ENCODE peak calls at places on chromosomes 16 and 17, in nine cellular contexts. One of them, this sample, is unnamed.
A peak's percentile ranks its signal among the peaks of the same experiment; 100 is the strongest.

GRCh38 chr17:4678448-4679026 is 25.4 kb downstream of the PELP1 start:
- DNase-seq in astrocyte of the spinal cord: peak; percentile 56
- DNase-seq in heart left ventricle: no peak
- DNase-seq in A673: no peak
- DNase-seq in AG04450: peak; percentile 56
- DNase-seq in AG10803: peak; percentile 82
- DNase-seq in tibial nerve: no peak
- DNase-seq in glutamatergic neuron: no peak
- DNase-seq in mucosa of descending colon: no peak
- DNase-seq in this sample: no peak

GRCh38 chr16:81432899-81433560 is 11.6 kb upstream of the CMIP start:
- DNase-seq in astrocyte of the spinal cord: no peak
- DNase-seq in heart left ventricle: no peak
- DNase-seq in A673: no peak
- DNase-seq in AG04450: no peak
- DNase-seq in AG10803: no peak
- DNase-seq in tibial nerve: no peak
- DNase-seq in glutamatergic neuron: peak; percentile 70
- DNase-seq in mucosa of descending colon: no peak
- DNase-seq in this sample: no peak

GRCh38 chr16:21158208-21159110 is at the start of gene LDAF1:
- DNase-seq in astrocyte of the spinal cord: peak; percentile 69
- DNase-seq in heart left ventricle: peak; percentile 92
- DNase-seq in A673: peak; percentile 88
- DNase-seq in AG04450: no peak
- DNase-seq in AG10803: peak; percentile 69
- DNase-seq in tibial nerve: peak; percentile 61
- DNase-seq in glutamatergic neuron: peak; percentile 85
- DNase-seq in mucosa of descending colon: peak; percentile 92
- DNase-seq in this sample: peak; percentile 91

GRCh38 chr17:1480747-1481465 is 11.6 kb downstream of the MYO1C start:
- DNase-seq in astrocyte of the spinal cord: peak; percentile 66
- DNase-seq in heart left ventricle: no peak
- DNase-seq in A673: no peak
- DNase-seq in AG04450: no peak
- DNase-seq in AG10803: peak; percentile 44
- DNase-seq in tibial nerve: no peak
- DNase-seq in glutamatergic neuron: no peak
- DNase-seq in mucosa of descending colon: no peak
- DNase-seq in this sample: no peak

GRCh38 chr16:14955546-14956231 is 18.4 kb downstream of the NPIPA1 start:
- DNase-seq in astrocyte of the spinal cord: no peak
- DNase-seq in heart left ventricle: peak; percentile 83
- DNase-seq in A673: no peak
- DNase-seq in AG04450: no peak
- DNase-seq in AG10803: no peak
- DNase-seq in tibial nerve: no peak
- DNase-seq in glutamatergic neuron: no peak
- DNase-seq in mucosa of descending colon: no peak
- DNase-seq in this sample: no peak

GRCh38 chr17:66215529-66215911 is 13.7 kb downstream of the APOH start:
- DNase-seq in astrocyte of the spinal cord: no peak
- DNase-seq in heart left ventricle: no peak
- DNase-seq in A673: no peak
- DNase-seq in AG04450: no peak
- DNase-seq in AG10803: no peak
- DNase-seq in tibial nerve: no peak
- DNase-seq in glutamatergic neuron: no peak
- DNase-seq in mucosa of descending colon: no peak
- DNase-seq in this sample: no peak

GRCh38 chr17:57940653-57941329 is 14.4 kb downstream of the CUEDC1 start:
- DNase-seq in astrocyte of the spinal cord: no peak
- DNase-seq in heart left ventricle: peak; percentile 57
- DNase-seq in A673: no peak
- DNase-seq in AG04450: no peak
- DNase-seq in AG10803: no peak
- DNase-seq in tibial nerve: no peak
- DNase-seq in glutamatergic neuron: no peak
- DNase-seq in mucosa of descending colon: no peak
- DNase-seq in this sample: no peak

GRCh38 chr17:1470071-1470773 is 14.2 kb upstream of the CRK start:
- DNase-seq in astrocyte of the spinal cord: no peak
- DNase-seq in heart left ventricle: no peak
- DNase-seq in A673: peak; percentile 48
- DNase-seq in AG04450: no peak
- DNase-seq in AG10803: no peak
- DNase-seq in tibial nerve: no peak
- DNase-seq in glutamatergic neuron: no peak
- DNase-seq in mucosa of descending colon: no peak
- DNase-seq in this sample: no peak

GRCh38 chr17:7174603-7175362 is 4.4 kb downstream of the ASGR1 start:
- DNase-seq in astrocyte of the spinal cord: no peak
- DNase-seq in heart left ventricle: no peak
- DNase-seq in A673: no peak
- DNase-seq in AG04450: no peak
- DNase-seq in AG10803: no peak
- DNase-seq in tibial nerve: no peak
- DNase-seq in glutamatergic neuron: no peak
- DNase-seq in mucosa of descending colon: no peak
- DNase-seq in this sample: no peak

GRCh38 chr17:7176107-7176851 is 2.9 kb downstream of the ASGR1 start:
- DNase-seq in astrocyte of the spinal cord: no peak
- DNase-seq in heart left ventricle: no peak
- DNase-seq in A673: no peak
- DNase-seq in AG04450: no peak
- DNase-seq in AG10803: no peak
- DNase-seq in tibial nerve: no peak
- DNase-seq in glutamatergic neuron: no peak
- DNase-seq in mucosa of descending colon: no peak
- DNase-seq in this sample: no peak

GRCh38 chr17:7176870-7177209 is 2.3 kb downstream of the ASGR1 start:
- DNase-seq in astrocyte of the spinal cord: no peak
- DNase-seq in heart left ventricle: no peak
- DNase-seq in A673: no peak
- DNase-seq in AG04450: no peak
- DNase-seq in AG10803: no peak
- DNase-seq in tibial nerve: no peak
- DNase-seq in glutamatergic neuron: peak; percentile 56
- DNase-seq in mucosa of descending colon: no peak
- DNase-seq in this sample: no peak

GRCh38 chr17:7175363-7175733 is 3.8 kb downstream of the ASGR1 start:
- DNase-seq in astrocyte of the spinal cord: no peak
- DNase-seq in heart left ventricle: no peak
- DNase-seq in A673: no peak
- DNase-seq in AG04450: no peak
- DNase-seq in AG10803: no peak
- DNase-seq in tibial nerve: no peak
- DNase-seq in glutamatergic neuron: no peak
- DNase-seq in mucosa of descending colon: no peak
- DNase-seq in this sample: no peak

DNA sequence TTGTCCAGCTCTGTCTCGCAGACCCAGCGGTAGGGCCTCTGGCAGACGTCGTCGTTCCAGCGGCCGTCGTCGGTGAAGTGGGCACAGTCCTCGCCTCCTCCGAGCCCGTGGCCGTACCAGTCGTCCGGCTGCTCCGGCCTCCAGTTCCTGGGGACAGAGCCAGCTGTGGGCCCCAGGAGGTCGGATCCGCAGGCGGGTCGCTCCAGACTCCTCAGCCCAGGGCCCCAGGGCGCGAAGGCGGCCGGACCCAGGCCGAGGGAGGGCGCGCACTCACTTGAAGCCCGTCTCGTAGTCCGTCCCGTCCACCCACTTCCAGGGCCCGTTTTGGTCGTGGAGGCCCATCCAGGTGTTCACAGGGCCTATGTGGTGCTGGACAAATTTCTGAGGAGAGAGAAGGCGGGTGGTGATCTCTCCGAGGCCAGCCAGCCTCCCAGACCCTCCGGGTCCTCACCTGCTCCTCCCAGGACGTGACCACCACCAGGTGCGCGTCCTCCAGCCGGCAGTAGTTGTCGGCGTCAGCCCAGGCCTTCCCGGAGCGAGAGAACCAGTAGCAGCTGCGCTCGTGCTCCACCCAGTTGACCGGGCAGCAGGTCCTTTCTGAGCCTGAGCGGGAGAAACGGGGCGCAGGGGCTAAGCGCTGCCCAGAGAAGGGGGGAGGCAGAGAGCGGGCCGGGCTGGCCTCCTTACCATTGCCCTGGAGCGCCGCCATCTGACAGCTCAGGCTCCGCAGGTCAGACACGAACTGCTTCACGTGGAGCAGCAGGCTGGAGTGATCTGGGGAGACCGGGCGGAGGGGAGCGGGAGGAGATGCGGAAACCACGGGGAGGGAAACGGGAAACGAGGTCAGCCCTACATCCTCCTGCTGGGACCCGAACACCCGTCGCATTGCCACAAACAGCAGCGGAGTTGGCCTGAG is 5.2 kb downstream of the ASGR1 start:
- DNase-seq in astrocyte of the spinal cord: peak; percentile 20
- DNase-seq in heart left ventricle: peak; percentile 77
- DNase-seq in A673: peak; percentile 27
- DNase-seq in AG04450: no peak
- DNase-seq in AG10803: no peak
- DNase-seq in tibial nerve: peak; percentile 52
- DNase-seq in glutamatergic neuron: peak; percentile 78
- DNase-seq in mucosa of descending colon: peak; percentile 72
- DNase-seq in this sample: peak; percentile 91
- TF ChIP-seq CTCF in astrocyte of the spinal cord: no peak
- TF ChIP-seq CTCF in heart left ventricle: peak; percentile 22
- TF ChIP-seq CTCF in A673: no peak
- TF ChIP-seq CTCF in AG04450: no peak
- TF ChIP-seq CTCF in AG10803: no peak
- TF ChIP-seq CTCF in tibial nerve: no peak
- TF ChIP-seq CTCF in glutamatergic neuron: no peak
- TF ChIP-seq CTCF in mucosa of descending colon: no peak
- TF ChIP-seq CTCF in this sample: peak; percentile 28

GRCh38 chr17:34582901-34583245 is 3.5 kb downstream of the TMEM132E start:
- DNase-seq in astrocyte of the spinal cord: no peak
- DNase-seq in heart left ventricle: no peak
- DNase-seq in A673: no peak
- DNase-seq in AG04450: no peak
- DNase-seq in AG10803: no peak
- DNase-seq in tibial nerve: no peak
- DNase-seq in glutamatergic neuron: no peak
- DNase-seq in mucosa of descending colon: no peak
- DNase-seq in this sample: no peak
- TF ChIP-seq CTCF in astrocyte of the spinal cord: no peak
- TF ChIP-seq CTCF in heart left ventricle: no peak
- TF ChIP-seq CTCF in A673: no peak
- TF ChIP-seq CTCF in AG04450: no peak
- TF ChIP-seq CTCF in AG10803: no peak
- TF ChIP-seq CTCF in tibial nerve: no peak
- TF ChIP-seq CTCF in glutamatergic neuron: no peak
- TF ChIP-seq CTCF in mucosa of descending colon: no peak
- TF ChIP-seq CTCF in this sample: no peak

GRCh38 chr16:59198487-59198886 is 464.4 kb upstream of the GOT2 start:
- DNase-seq in astrocyte of the spinal cord: no peak
- DNase-seq in heart left ventricle: no peak
- DNase-seq in A673: no peak
- DNase-seq in AG04450: no peak
- DNase-seq in AG10803: no peak
- DNase-seq in tibial nerve: no peak
- DNase-seq in glutamatergic neuron: no peak
- DNase-seq in mucosa of descending colon: no peak
- DNase-seq in this sample: no peak

GRCh38 chr16:59195242-59195641 is 461.1 kb upstream of the GOT2 start:
- DNase-seq in astrocyte of the spinal cord: no peak
- DNase-seq in heart left ventricle: no peak
- DNase-seq in A673: no peak
- DNase-seq in AG04450: no peak
- DNase-seq in AG10803: no peak
- DNase-seq in tibial nerve: no peak
- DNase-seq in glutamatergic neuron: no peak
- DNase-seq in mucosa of descending colon: no peak
- DNase-seq in this sample: no peak

GRCh38 chr16:59188029-59188428 is 453.9 kb upstream of the GOT2 start:
- DNase-seq in astrocyte of the spinal cord: no peak
- DNase-seq in heart left ventricle: no peak
- DNase-seq in A673: no peak
- DNase-seq in AG04450: no peak
- DNase-seq in AG10803: no peak
- DNase-seq in tibial nerve: no peak
- DNase-seq in glutamatergic neuron: no peak
- DNase-seq in mucosa of descending colon: no peak
- DNase-seq in this sample: no peak

GRCh38 chr16:59192551-59193199 is 458.6 kb upstream of the GOT2 start:
- DNase-seq in astrocyte of the spinal cord: peak; percentile 21
- DNase-seq in heart left ventricle: peak; percentile 26
- DNase-seq in A673: peak; percentile 55
- DNase-seq in AG04450: no peak
- DNase-seq in AG10803: peak; percentile 6
- DNase-seq in tibial nerve: peak; percentile 35
- DNase-seq in glutamatergic neuron: peak; percentile 68
- DNase-seq in mucosa of descending colon: peak; percentile 3
- DNase-seq in this sample: no peak
- TF ChIP-seq CTCF in astrocyte of the spinal cord: peak; percentile 51
- TF ChIP-seq CTCF in heart left ventricle: peak; percentile 46
- TF ChIP-seq CTCF in A673: peak; percentile 69
- TF ChIP-seq CTCF in AG04450: peak; percentile 44
- TF ChIP-seq CTCF in AG10803: peak; percentile 52
- TF ChIP-seq CTCF in tibial nerve: no peak
- TF ChIP-seq CTCF in glutamatergic neuron: peak; percentile 73
- TF ChIP-seq CTCF in mucosa of descending colon: no peak
- TF ChIP-seq CTCF in this sample: peak; percentile 48

GRCh38 chr16:57999366-57999970 is 1.0 kb downstream of the ZNF319 start:
- DNase-seq in astrocyte of the spinal cord: peak; percentile 42
- DNase-seq in heart left ventricle: no peak
- DNase-seq in A673: peak; percentile 60
- DNase-seq in AG04450: no peak
- DNase-seq in AG10803: peak; percentile 42
- DNase-seq in tibial nerve: no peak
- DNase-seq in glutamatergic neuron: peak; percentile 7
- DNase-seq in mucosa of descending colon: no peak
- DNase-seq in this sample: peak; percentile 44

GRCh38 chr16:58002411-58002790 is 1.2 kb downstream of the USB1 start:
- DNase-seq in astrocyte of the spinal cord: no peak
- DNase-seq in heart left ventricle: no peak
- DNase-seq in A673: no peak
- DNase-seq in AG04450: no peak
- DNase-seq in AG10803: no peak
- DNase-seq in tibial nerve: no peak
- DNase-seq in glutamatergic neuron: no peak
- DNase-seq in mucosa of descending colon: no peak
- DNase-seq in this sample: peak; percentile 32

GRCh38 chr16:58001781-58002410 is 689 bp downstream of the USB1 start:
- DNase-seq in astrocyte of the spinal cord: no peak
- DNase-seq in heart left ventricle: no peak
- DNase-seq in A673: no peak
- DNase-seq in AG04450: no peak
- DNase-seq in AG10803: no peak
- DNase-seq in tibial nerve: no peak
- DNase-seq in glutamatergic neuron: no peak
- DNase-seq in mucosa of descending colon: no peak
- DNase-seq in this sample: no peak

GRCh38 chr16:57999971-58000705 is at the start of gene ZNF319:
- DNase-seq in astrocyte of the spinal cord: no peak
- DNase-seq in heart left ventricle: peak; percentile 46
- DNase-seq in A673: no peak
- DNase-seq in AG04450: no peak
- DNase-seq in AG10803: peak; percentile 24
- DNase-seq in tibial nerve: no peak
- DNase-seq in glutamatergic neuron: peak; percentile 45
- DNase-seq in mucosa of descending colon: peak; percentile 30
- DNase-seq in this sample: peak; percentile 52

DNA sequence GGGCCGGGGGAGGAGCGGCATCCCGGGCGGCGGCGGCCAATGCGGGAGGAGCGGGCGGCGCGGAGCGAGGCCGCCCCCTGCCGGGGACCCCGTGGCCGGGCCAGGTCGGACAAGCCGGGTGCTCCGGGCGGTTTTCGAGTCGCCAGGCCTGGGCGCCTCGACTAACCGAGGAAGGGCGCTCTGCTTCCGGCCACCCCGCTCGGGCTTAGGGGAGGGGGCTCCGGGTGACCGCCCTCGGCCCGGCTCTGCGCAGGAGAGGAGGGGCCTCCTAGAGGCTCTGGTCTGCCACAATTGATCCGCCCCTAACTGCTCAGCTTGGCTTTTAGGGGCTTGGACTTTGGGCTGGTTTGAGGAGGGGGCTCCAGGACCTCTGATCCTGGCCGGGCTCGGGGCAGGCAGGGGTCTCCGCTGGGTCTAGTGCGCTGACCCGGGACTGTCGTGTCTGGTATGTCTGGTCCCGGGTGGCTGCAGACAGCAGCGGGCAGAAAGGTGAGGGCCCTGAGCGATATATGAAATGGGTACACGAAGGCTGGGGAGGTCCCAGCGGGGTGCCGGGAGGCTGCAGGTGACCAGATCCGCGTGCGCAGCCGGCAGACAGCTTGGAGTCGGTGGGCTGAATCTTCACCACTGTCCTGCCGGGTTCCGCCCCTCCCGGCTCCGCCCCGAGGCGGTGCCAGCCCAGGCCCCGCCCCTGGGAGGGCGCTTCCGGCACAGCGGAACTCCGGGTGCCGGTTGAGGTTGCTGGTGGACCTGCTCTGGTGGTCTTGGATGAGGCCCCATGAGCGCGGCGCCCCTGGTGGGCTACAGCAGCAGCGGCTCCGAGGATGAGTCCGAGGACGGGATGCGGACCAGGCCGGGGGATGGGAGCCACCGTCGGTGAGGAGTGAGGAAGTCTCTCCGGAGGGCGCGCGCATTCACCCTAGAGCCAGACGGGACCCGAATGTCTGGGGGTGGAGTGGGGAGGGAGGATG is at the start of gene USB1:
- DNase-seq in astrocyte of the spinal cord: peak; percentile 80
- DNase-seq in heart left ventricle: peak; percentile 92
- DNase-seq in A673: peak; percentile 89
- DNase-seq in AG04450: peak; percentile 39
- DNase-seq in AG10803: peak; percentile 72
- DNase-seq in tibial nerve: peak; percentile 64
- DNase-seq in glutamatergic neuron: peak; percentile 95
- DNase-seq in mucosa of descending colon: peak; percentile 88
- DNase-seq in this sample: peak; percentile 91
- TF ChIP-seq CTCF in astrocyte of the spinal cord: peak; percentile 55
- TF ChIP-seq CTCF in heart left ventricle: peak; percentile 92
- TF ChIP-seq CTCF in A673: peak; percentile 58
- TF ChIP-seq CTCF in AG04450: peak; percentile 52
- TF ChIP-seq CTCF in AG10803: peak; percentile 41
- TF ChIP-seq CTCF in tibial nerve: peak; percentile 77
- TF ChIP-seq CTCF in glutamatergic neuron: peak; percentile 58
- TF ChIP-seq CTCF in mucosa of descending colon: peak; percentile 75
- TF ChIP-seq CTCF in this sample: peak; percentile 70

This sample was measured in lower lobe of right lung.